ENCODE peak calls at places on chromosomes 2 and 18, in five cellular contexts. One of them, this sample, is unnamed.

GRCh38 chr18:74945774-74946545 is 263.0 kb downstream of the PTGR3 start:
- DNase-seq in GM23338: no peak
- DNase-seq in CD4-positive, alpha-beta memory T cell: no peak
- DNase-seq in coronary artery: no peak
- DNase-seq in left ventricle myocardium inferior: no peak
- DNase-seq in this sample: no peak

GRCh38 chr2:157790780-157791179 is 85.3 kb downstream of the ACVR1 start:
- DNase-seq in GM23338: no peak
- DNase-seq in CD4-positive, alpha-beta memory T cell: no peak
- DNase-seq in coronary artery: no peak
- DNase-seq in left ventricle myocardium inferior: no peak
- DNase-seq in this sample: no peak

GRCh38 chr2:224448236-224448635 is 46.3 kb upstream of the FAM124B start:
- DNase-seq in GM23338: no peak
- DNase-seq in CD4-positive, alpha-beta memory T cell: no peak
- DNase-seq in coronary artery: no peak
- DNase-seq in left ventricle myocardium inferior: no peak
- DNase-seq in this sample: no peak

GRCh38 chr2:85804026-85804425 is 50.2 kb downstream of the ATOH8 start:
- DNase-seq in GM23338: no peak
- DNase-seq in CD4-positive, alpha-beta memory T cell: no peak
- DNase-seq in coronary artery: peak
- DNase-seq in left ventricle myocardium inferior: no peak
- DNase-seq in this sample: no peak

GRCh38 chr2:117941693-117942092 is 72.2 kb downstream of the CCDC93 start:
- DNase-seq in GM23338: no peak
- DNase-seq in CD4-positive, alpha-beta memory T cell: no peak
- DNase-seq in coronary artery: no peak
- DNase-seq in left ventricle myocardium inferior: no peak
- DNase-seq in this sample: no peak

GRCh38 chr18:35010983-35011382 is 30.2 kb upstream of the MAPRE2 start:
- DNase-seq in GM23338: no peak
- DNase-seq in CD4-positive, alpha-beta memory T cell: no peak
- DNase-seq in coronary artery: no peak
- DNase-seq in left ventricle myocardium inferior: no peak
- DNase-seq in this sample: no peak

GRCh38 chr18:48703033-48703386 is 164.2 kb downstream of the CTIF start:
- DNase-seq in GM23338: no peak
- DNase-seq in CD4-positive, alpha-beta memory T cell: no peak
- DNase-seq in coronary artery: no peak
- DNase-seq in left ventricle myocardium inferior: no peak
- DNase-seq in this sample: no peak

GRCh38 chr2:237337586-237337985 is 76.4 kb downstream of the COL6A3 start:
- DNase-seq in GM23338: no peak
- DNase-seq in CD4-positive, alpha-beta memory T cell: no peak
- DNase-seq in coronary artery: no peak
- DNase-seq in left ventricle myocardium inferior: no peak
- DNase-seq in this sample: no peak

GRCh38 chr2:113974727-113975126 is 84.8 kb downstream of the ACTR3 start:
- DNase-seq in GM23338: no peak
- DNase-seq in CD4-positive, alpha-beta memory T cell: no peak
- DNase-seq in coronary artery: no peak
- DNase-seq in left ventricle myocardium inferior: no peak
- DNase-seq in this sample: no peak

GRCh38 chr18:35324926-35325655 is 19.1 kb downstream of the ZNF24 start:
- DNase-seq in GM23338: peak
- DNase-seq in CD4-positive, alpha-beta memory T cell: no peak
- DNase-seq in coronary artery: no peak
- DNase-seq in left ventricle myocardium inferior: no peak
- DNase-seq in this sample: no peak

GRCh38 chr2:96325038-96325883 is at the start of gene ITPRIPL1:
- DNase-seq in GM23338: peak
- DNase-seq in CD4-positive, alpha-beta memory T cell: peak
- DNase-seq in coronary artery: no peak
- DNase-seq in left ventricle myocardium inferior: no peak
- DNase-seq in this sample: no peak

GRCh38 chr2:147607379-147607778 is 237.4 kb upstream of the ACVR2A start:
- DNase-seq in GM23338: no peak
- DNase-seq in CD4-positive, alpha-beta memory T cell: no peak
- DNase-seq in coronary artery: no peak
- DNase-seq in left ventricle myocardium inferior: no peak
- DNase-seq in this sample: no peak

GRCh38 chr2:236177604-236177966 is 9.4 kb upstream of the GBX2 start:
- DNase-seq in GM23338: peak
- DNase-seq in CD4-positive, alpha-beta memory T cell: no peak
- DNase-seq in coronary artery: peak
- DNase-seq in left ventricle myocardium inferior: peak
- DNase-seq in this sample: no peak

GRCh38 chr18:44627245-44627644 is 53.4 kb upstream of the SETBP1 start:
- DNase-seq in GM23338: no peak
- DNase-seq in CD4-positive, alpha-beta memory T cell: no peak
- DNase-seq in coronary artery: no peak
- DNase-seq in left ventricle myocardium inferior: no peak
- DNase-seq in this sample: no peak

GRCh38 chr18:23257686-23258565 is 122.6 kb downstream of the CABLES1 start:
- DNase-seq in GM23338: no peak
- DNase-seq in CD4-positive, alpha-beta memory T cell: no peak
- DNase-seq in coronary artery: no peak
- DNase-seq in left ventricle myocardium inferior: no peak
- DNase-seq in this sample: no peak

GRCh38 chr18:23260932-23261590 is 125.8 kb downstream of the CABLES1 start:
- DNase-seq in GM23338: no peak
- DNase-seq in CD4-positive, alpha-beta memory T cell: no peak
- DNase-seq in coronary artery: no peak
- DNase-seq in left ventricle myocardium inferior: no peak
- DNase-seq in this sample: no peak

GRCh38 chr18:23258566-23259265 is 123.4 kb downstream of the CABLES1 start:
- DNase-seq in GM23338: no peak
- DNase-seq in CD4-positive, alpha-beta memory T cell: no peak
- DNase-seq in coronary artery: no peak
- DNase-seq in left ventricle myocardium inferior: no peak
- DNase-seq in this sample: no peak

GRCh38 chr18:23257153-23257552 is 121.9 kb downstream of the CABLES1 start:
- DNase-seq in GM23338: no peak
- DNase-seq in CD4-positive, alpha-beta memory T cell: no peak
- DNase-seq in coronary artery: no peak
- DNase-seq in left ventricle myocardium inferior: no peak
- DNase-seq in this sample: no peak

DNA sequence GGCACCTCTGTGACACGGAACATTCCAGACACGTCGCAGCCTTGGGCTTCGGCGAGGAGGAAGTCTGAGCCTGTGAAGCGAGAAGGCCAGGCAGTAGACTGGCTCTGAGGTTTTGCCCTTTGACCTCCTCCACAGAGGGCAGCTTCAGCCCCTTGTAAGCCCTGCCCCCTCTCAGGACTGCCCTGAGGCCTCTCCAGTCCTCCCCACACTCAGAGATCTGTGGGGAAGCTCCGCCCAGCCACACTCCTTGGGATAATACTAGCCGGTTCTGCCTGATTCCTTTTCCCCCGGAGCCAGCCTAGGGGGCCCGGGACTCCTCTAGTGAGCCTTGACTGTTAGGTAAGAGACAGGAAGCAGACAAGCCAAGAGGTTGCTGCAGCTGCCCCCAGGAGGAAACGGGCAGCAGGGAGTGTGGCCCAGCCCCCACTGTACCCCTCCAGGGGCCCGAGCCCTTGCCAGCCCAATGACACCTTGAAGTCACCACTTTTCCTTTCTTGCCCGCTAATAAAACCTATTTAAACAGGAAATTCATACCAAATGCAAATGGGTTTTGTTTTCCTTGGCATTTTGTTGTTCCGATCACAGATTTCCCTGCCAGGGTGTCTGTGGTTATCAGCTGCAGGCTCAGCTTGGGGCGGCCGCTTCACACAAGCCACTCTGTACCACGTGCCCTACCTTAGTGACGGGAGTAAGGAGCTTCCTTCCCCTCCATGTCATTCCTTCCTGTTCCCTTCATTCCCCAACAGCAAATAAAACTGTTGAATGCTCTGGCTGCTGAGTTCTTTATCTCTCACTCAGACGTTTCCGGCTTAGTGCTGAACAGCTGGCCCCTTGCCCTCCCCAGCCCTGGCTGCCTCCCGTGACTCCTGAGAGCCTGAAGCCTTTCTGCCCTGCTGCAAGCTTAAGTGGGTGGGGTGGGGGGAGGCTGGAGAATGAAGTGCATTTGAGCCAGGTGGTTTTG is 124.7 kb downstream of the CABLES1 start:
- DNase-seq in GM23338: peak
- DNase-seq in CD4-positive, alpha-beta memory T cell: no peak
- DNase-seq in coronary artery: peak
- DNase-seq in left ventricle myocardium inferior: peak
- DNase-seq in this sample: no peak
- H3K4me3 ChIP-seq in GM23338: peak
- H3K4me3 ChIP-seq in CD4-positive, alpha-beta memory T cell: no peak
- H3K4me3 ChIP-seq in coronary artery: peak
- H3K4me3 ChIP-seq in left ventricle myocardium inferior: peak
- H3K4me3 ChIP-seq in this sample: no peak

GRCh38 chr2:234212534-234212933 is 162.0 kb downstream of the SPP2 start:
- DNase-seq in GM23338: no peak
- DNase-seq in CD4-positive, alpha-beta memory T cell: no peak
- DNase-seq in coronary artery: no peak
- DNase-seq in left ventricle myocardium inferior: no peak
- DNase-seq in this sample: no peak
- H3K4me3 ChIP-seq in GM23338: no peak
- H3K4me3 ChIP-seq in CD4-positive, alpha-beta memory T cell: no peak
- H3K4me3 ChIP-seq in coronary artery: no peak
- H3K4me3 ChIP-seq in left ventricle myocardium inferior: no peak
- H3K4me3 ChIP-seq in this sample: no peak

DNA sequence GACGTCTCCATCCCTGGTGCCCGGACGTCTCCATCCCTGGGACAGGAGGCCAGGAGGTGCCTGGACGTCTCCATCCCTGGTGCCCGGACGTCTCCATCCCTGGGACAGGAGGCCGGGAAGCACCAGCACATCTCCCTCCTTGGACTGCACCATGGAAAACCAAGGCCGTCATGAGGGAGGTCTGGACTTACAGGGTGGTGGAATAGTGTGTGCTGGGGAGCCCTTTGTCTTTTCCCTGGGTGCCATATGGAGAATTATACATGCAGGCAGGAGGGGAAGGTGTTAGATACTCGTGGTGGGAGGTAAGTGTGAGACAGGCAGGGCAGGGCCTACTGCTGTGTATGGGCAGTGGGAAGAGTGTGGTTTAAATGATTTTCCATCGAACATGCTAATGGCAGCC is 52.9 kb downstream of the RTP5 start:
- DNase-seq in GM23338: no peak
- DNase-seq in CD4-positive, alpha-beta memory T cell: no peak
- DNase-seq in coronary artery: no peak
- DNase-seq in left ventricle myocardium inferior: no peak
- DNase-seq in this sample: no peak
- H3K4me3 ChIP-seq in GM23338: no peak
- H3K4me3 ChIP-seq in CD4-positive, alpha-beta memory T cell: no peak
- H3K4me3 ChIP-seq in coronary artery: no peak
- H3K4me3 ChIP-seq in left ventricle myocardium inferior: no peak
- H3K4me3 ChIP-seq in this sample: no peak

DNA sequence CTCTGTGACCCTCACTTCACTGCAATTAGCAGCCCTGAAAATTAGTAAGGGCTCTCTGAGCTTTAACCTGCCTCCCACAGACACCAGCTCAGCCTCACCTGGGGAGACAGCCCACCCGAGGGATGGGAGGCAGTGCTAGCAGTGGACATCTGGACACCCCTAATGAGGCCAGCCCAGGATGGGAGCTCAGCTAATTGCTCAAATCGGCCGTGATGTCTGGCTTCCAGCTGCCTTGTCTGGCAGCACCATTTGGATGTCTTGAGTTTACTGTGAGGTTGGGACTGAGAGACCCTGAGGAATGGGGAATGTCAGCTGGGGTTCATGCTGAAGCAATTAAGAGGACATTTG is 365.6 kb downstream of the TNS1 start:
- DNase-seq in GM23338: no peak
- DNase-seq in CD4-positive, alpha-beta memory T cell: no peak
- DNase-seq in coronary artery: no peak
- DNase-seq in left ventricle myocardium inferior: no peak
- DNase-seq in this sample: no peak
- H3K4me3 ChIP-seq in GM23338: no peak
- H3K4me3 ChIP-seq in CD4-positive, alpha-beta memory T cell: no peak
- H3K4me3 ChIP-seq in coronary artery: no peak
- H3K4me3 ChIP-seq in left ventricle myocardium inferior: no peak
- H3K4me3 ChIP-seq in this sample: no peak

DNA sequence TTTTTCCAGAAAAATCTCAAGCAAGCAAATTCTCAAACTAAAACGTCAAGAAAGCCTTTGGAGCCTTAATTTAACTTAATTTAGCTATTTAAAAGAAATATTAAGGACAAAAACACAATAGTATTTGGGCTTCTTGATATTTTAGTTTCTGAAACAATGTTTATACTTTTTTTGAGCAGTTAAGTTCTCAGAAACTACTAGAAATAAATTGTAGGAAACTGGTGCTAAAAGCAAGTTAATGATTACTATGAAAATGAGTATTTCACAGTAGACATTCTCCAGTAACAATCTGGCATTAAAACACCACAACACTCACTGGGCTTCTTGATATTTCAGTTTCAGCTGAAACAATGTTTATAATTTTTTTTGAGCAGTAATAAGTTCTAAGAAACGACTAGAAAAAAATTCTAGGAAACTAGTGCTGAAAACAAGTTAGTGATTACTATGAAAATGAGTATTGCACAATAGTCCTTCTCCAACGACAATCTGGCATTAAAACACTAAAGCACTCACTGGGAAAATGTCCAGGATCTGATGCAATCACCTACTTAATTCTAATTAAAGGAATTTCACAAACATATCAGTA is 45.1 kb downstream of the TRAK2 start:
- DNase-seq in GM23338: no peak
- DNase-seq in CD4-positive, alpha-beta memory T cell: no peak
- DNase-seq in coronary artery: no peak
- DNase-seq in left ventricle myocardium inferior: no peak
- DNase-seq in this sample: no peak
- H3K4me3 ChIP-seq in GM23338: no peak
- H3K4me3 ChIP-seq in CD4-positive, alpha-beta memory T cell: no peak
- H3K4me3 ChIP-seq in coronary artery: no peak
- H3K4me3 ChIP-seq in left ventricle myocardium inferior: peak
- H3K4me3 ChIP-seq in this sample: no peak

DNA sequence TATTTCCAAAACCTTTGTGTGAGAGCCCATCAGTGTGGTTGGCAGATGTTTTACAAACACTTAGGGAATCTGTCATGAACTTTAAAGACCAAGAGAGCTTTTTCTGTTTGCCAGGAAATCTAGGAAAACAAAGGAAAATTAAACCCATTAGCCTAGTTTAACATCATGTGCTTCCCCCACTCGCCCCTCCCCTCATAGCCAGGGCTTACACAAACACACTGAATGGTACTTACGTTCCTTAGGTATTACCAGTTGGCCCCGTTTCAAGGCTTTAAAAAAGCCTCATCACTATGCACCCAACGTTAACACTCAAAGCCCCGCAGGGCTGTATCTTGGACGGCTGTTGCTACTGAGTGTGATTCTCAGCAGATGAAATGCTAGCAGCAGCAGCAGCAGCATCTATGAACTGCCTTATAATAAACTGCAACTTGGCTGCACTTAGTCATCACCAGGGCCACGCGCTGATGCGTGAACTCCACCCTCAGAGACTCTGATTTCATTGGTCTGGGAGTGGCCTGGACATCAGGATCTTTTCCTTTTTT is 20.1 kb upstream of the TTC39C start:
- DNase-seq in GM23338: peak
- DNase-seq in CD4-positive, alpha-beta memory T cell: peak
- DNase-seq in coronary artery: no peak
- DNase-seq in left ventricle myocardium inferior: no peak
- DNase-seq in this sample: no peak
- H3K4me3 ChIP-seq in GM23338: no peak
- H3K4me3 ChIP-seq in CD4-positive, alpha-beta memory T cell: peak
- H3K4me3 ChIP-seq in coronary artery: no peak
- H3K4me3 ChIP-seq in left ventricle myocardium inferior: no peak
- H3K4me3 ChIP-seq in this sample: peak

GRCh38 chr2:168178925-168179324 is 68.5 kb downstream of the STK39 start:
- DNase-seq in GM23338: no peak
- DNase-seq in CD4-positive, alpha-beta memory T cell: no peak
- DNase-seq in coronary artery: no peak
- DNase-seq in left ventricle myocardium inferior: no peak
- DNase-seq in this sample: no peak
- H3K4me3 ChIP-seq in GM23338: no peak
- H3K4me3 ChIP-seq in CD4-positive, alpha-beta memory T cell: no peak
- H3K4me3 ChIP-seq in coronary artery: no peak
- H3K4me3 ChIP-seq in left ventricle myocardium inferior: no peak
- H3K4me3 ChIP-seq in this sample: no peak